ENCODE peak calls at places on chromosomes 3 and 15, in five cellular contexts. Y is colonic mucosa; L is activated naive CD8-positive, alpha-beta T cell treated with anti-CD3 and anti-CD28 coated beads, Interleukin-2, amount 50 U/mL, for 24 hours; J is left ventricle myocardium inferior; W is SW 1271. B is an unnamed sample.

GRCh38 chr3:126415661-126416591 is 21.2 kb downstream of the CFAP100 start:
- DNase-seq in W (no peak), J (no peak), L (no peak), Y (no peak), B (no peak)

GRCh38 chr3:193971268-193971751 is 164.6 kb upstream of the HES1 start:
- DNase-seq in W (no peak), J (no peak), L (no peak), Y (peak; percentile 90), B (no peak)

GRCh38 chr3:7518471-7518870 is 657.6 kb downstream of the GRM7 start:
- DNase-seq in J (no peak), Y (no peak), W (no peak), L (no peak), B (no peak)

GRCh38 chr15:73633991-73634495 is 854 bp upstream of the NPTN start:
- DNase-seq in L (no peak), Y (no peak), W (peak; percentile 70), J (no peak), B (no peak)

GRCh38 chr3:13518516-13519351 is 30.2 kb upstream of the FBLN2 start:
- DNase-seq in J (peak; percentile 89), Y (no peak), L (no peak), W (no peak), B (peak; percentile 92)

GRCh38 chr3:193330500-193331204 is 47.9 kb downstream of the ATP13A5 start:
- DNase-seq in L (no peak), Y (no peak), J (no peak), W (no peak), B (no peak)

GRCh38 chr3:78647735-78648134 is 1120.1 kb downstream of the ROBO1 start:
- DNase-seq in Y (no peak), W (no peak), J (no peak), L (no peak), B (no peak)

GRCh38 chr15:41233367-41233771 is 2.3 kb downstream of the CHP1 start:
- DNase-seq in L (no peak), J (no peak), Y (no peak), W (no peak), B (no peak)

GRCh38 chr3:113979916-113980315 is 32.1 kb downstream of the ZDHHC23 start:
- DNase-seq in W (no peak), Y (no peak), L (no peak), J (no peak), B (no peak)

GRCh38 chr3:2713923-2714322 is 396.3 kb downstream of the IL5RA start:
- DNase-seq in Y (no peak), J (no peak), W (no peak), L (peak; percentile 4), B (no peak)

B was measured in left ventricle myocardium superior.